ENCODE peak calls at places on chromosomes 4 and X, in ten cellular contexts. Z, T, H, K, D, B, J, V, R and Y are unnamed samples. For H3K27me3, the result is how much of the 10 kb centered on the place peaks cover.

GRCh38 chr4:93646225-93646930 is 182.2 kb upstream of the ATOH1 start:
- DNase-seq in Z (no peak), T (no peak), H (no peak), K (no peak), D (no peak), B (peak), J (no peak), V (no peak), R (peak), Y (no peak)

GRCh38 chr4:176810481-176811249 is 17.9 kb upstream of the VEGFC start:
- DNase-seq in Z (no peak), T (peak), H (no peak), K (no peak), D (no peak), B (no peak), J (no peak), V (no peak), R (no peak), Y (no peak)

GRCh38 chrX:19889582-19890342 is 2.4 kb upstream of the SH3KBP1 start:
- DNase-seq in Z (peak), T (no peak), H (peak), K (no peak), D (peak), B (peak), J (peak), V (peak), R (peak), Y (peak)

GRCh38 chrX:1661048-1661921 is 46.4 kb downstream of the ASMT start:
- DNase-seq in Z (no peak), T (no peak), H (peak), K (peak), D (peak), B (no peak), J (no peak), V (peak), R (no peak), Y (peak)

GRCh38 chr4:76764251-76764650 is 133.7 kb downstream of the SOWAHB start:
- DNase-seq in Z (no peak), T (peak), H (no peak), K (no peak), D (no peak), B (no peak), J (peak), V (no peak), R (peak), Y (no peak)

GRCh38 chrX:56758456-56758855 is 29.4 kb downstream of the NBDY start:
- DNase-seq in Z (no peak), T (no peak), H (no peak), K (no peak), D (no peak), B (no peak), J (no peak), V (no peak), R (no peak), Y (no peak)

GRCh38 chr4:83552924-83553323 is 17.0 kb downstream of the GPAT3 start:
- DNase-seq in Z (no peak), T (peak), H (no peak), K (no peak), D (no peak), B (peak), J (peak), V (no peak), R (peak), Y (no peak)

GRCh38 chrX:101931104-101931493 is 728 bp downstream of the ZMAT1 start:
- DNase-seq in Z (no peak), T (peak), H (no peak), K (no peak), D (no peak), B (no peak), J (no peak), V (no peak), R (no peak), Y (no peak)

GRCh38 chr4:17981063-17981462 is 40.5 kb downstream of the LCORL start:
- DNase-seq in Z (no peak), T (no peak), H (no peak), K (no peak), D (no peak), B (peak), J (no peak), V (no peak), R (peak), Y (no peak)

GRCh38 chrX:130174051-130174704 is 2.4 kb downstream of the RAB33A start:
- DNase-seq in Z (peak), T (peak), H (no peak), K (peak), D (no peak), B (peak), J (peak), V (no peak), R (peak), Y (no peak)

GRCh38 chr4:185318679-185319078 is 77.0 kb downstream of the LRP2BP start:
- DNase-seq in Z (no peak), T (peak), H (no peak), K (no peak), D (no peak), B (peak), J (no peak), V (no peak), R (peak), Y (no peak)

GRCh38 chr4:53782468-53782865 is 191.2 kb upstream of the LNX1 start:
- DNase-seq in Z (no peak), T (no peak), H (no peak), K (no peak), D (no peak), B (peak), J (no peak), V (no peak), R (no peak), Y (no peak)

GRCh38 chr4:167602157-167602556 is 367.9 kb upstream of the SPOCK3 start:
- DNase-seq in Z (no peak), T (no peak), H (no peak), K (no peak), D (no peak), B (no peak), J (no peak), V (no peak), R (peak), Y (no peak)

GRCh38 chr4:188297873-188298272 is 158.6 kb downstream of the TRIML1 start:
- DNase-seq in Z (no peak), T (no peak), H (no peak), K (no peak), D (no peak), B (no peak), J (peak), V (no peak), R (peak), Y (no peak)

GRCh38 chr4:17447056-17447455 is 64.8 kb downstream of the QDPR start:
- DNase-seq in Z (no peak), T (no peak), H (no peak), K (no peak), D (no peak), B (no peak), J (peak), V (no peak), R (no peak), Y (no peak)

GRCh38 chr4:106502106-106502699 is 133.6 kb upstream of the GIMD1 start:
- DNase-seq in Z (peak), T (peak), H (no peak), K (peak), D (peak), B (peak), J (peak), V (peak), R (peak), Y (no peak)

GRCh38 chrX:155695419-155695818 is 82.7 kb upstream of the TMLHE start:
- DNase-seq in Z (no peak), T (no peak), H (no peak), K (no peak), D (no peak), B (no peak), J (no peak), V (no peak), R (no peak), Y (no peak)

GRCh38 chrX:133726211-133726630 is 259.2 kb downstream of the GPC3 start:
- DNase-seq in Z (no peak), T (peak), H (no peak), K (no peak), D (peak), B (peak), J (peak), V (no peak), R (peak), Y (no peak)

GRCh38 chr4:139816856-139817255 is 151.2 kb downstream of the MGST2 start:
- DNase-seq in Z (no peak), T (no peak), H (no peak), K (no peak), D (no peak), B (no peak), J (no peak), V (no peak), R (no peak), Y (no peak)

GRCh38 chr4:112206431-112206830 is 25.2 kb upstream of the AP1AR start:
- DNase-seq in Z (no peak), T (no peak), H (no peak), K (no peak), D (no peak), B (no peak), J (no peak), V (no peak), R (no peak), Y (no peak)

GRCh38 chrX:1281511-1281910 is 12.9 kb downstream of the CSF2RA start:
- DNase-seq in Z (no peak), T (no peak), H (no peak), K (no peak), D (no peak), B (peak), J (peak), V (no peak), R (no peak), Y (no peak)

DNA sequence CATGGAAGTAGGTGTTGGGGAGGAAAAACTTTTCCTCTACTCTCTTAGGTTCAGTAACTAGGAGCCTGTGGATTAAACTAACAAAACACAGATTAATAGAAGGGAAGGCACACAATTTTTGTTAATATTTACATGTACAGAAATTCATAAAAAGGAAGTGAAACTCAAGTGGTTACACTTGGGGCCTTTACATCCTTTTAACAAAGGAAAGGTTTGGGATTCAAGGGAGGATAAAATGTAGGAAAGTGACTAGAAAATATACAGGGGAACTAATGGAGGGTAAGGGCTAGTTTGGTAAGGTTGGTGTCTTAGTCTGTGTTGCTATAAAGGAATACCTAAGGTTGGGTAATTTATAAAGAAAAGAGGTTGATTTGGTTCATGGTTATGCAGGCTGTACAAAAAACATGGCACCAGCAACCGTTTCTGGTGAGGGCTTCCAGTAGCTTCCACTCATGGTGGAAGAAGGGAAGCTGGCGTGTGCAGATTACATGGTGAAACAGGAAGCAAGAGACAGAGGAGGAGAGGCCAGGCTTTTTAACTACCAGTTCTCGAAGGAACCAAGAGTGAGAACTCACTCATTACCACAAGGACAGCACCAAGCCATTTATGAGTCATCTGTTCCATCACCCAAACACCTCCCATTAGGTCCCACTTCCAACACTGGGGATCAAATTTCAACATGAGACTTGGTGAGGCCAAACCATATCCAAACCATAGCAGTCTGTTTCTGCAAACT is 124.4 kb downstream of the CHRDL1 start:
- DNase-seq in Z (no peak), T (no peak), H (no peak), K (no peak), D (no peak), B (no peak), J (no peak), V (no peak), R (peak), Y (no peak)
- H3K27me3 ChIP-seq in Z (under half), T (under half), H (under half), K (under half), D (under half), B (under half), J (under half), V (half or more), R (under half), Y (under half)

GRCh38 chr4:65343342-65343741 is 326.9 kb downstream of the EPHA5 start:
- DNase-seq in Z (no peak), T (no peak), H (no peak), K (no peak), D (no peak), B (no peak), J (no peak), V (no peak), R (no peak), Y (no peak)
- H3K4me3 ChIP-seq in Z (no peak), T (no peak), H (no peak), K (no peak), D (no peak), B (no peak), J (no peak), V (no peak), R (no peak), Y (no peak)

GRCh38 chrX:134975516-134975915 is 15.3 kb upstream of the SMIM10 start:
- DNase-seq in Z (no peak), T (no peak), H (no peak), K (no peak), D (no peak), B (no peak), J (no peak), V (no peak), R (no peak), Y (no peak)

GRCh38 chrX:134971926-134972325 is 18.9 kb upstream of the SMIM10 start:
- DNase-seq in Z (no peak), T (no peak), H (no peak), K (no peak), D (no peak), B (no peak), J (peak), V (no peak), R (peak), Y (no peak)

DNA sequence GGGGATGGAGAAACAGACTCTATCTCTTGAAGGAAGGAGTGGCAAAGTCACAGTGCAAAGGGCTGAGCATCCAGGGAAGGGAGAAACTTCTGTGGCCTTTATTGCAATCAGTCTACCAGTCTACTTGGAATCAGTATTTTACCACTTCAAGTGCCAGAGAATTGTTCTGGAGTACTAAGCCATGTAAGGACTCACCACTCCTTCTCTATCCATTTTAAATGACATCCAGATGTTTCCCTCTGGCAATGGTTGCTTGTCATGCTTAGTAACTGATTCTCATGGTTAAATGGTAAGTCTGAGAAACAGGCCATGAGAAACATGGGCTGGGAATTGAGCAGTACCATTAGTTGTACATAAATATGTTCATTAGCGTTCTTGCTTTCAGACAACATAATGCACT is 21.1 kb upstream of the SMIM10 start:
- DNase-seq in Z (no peak), T (no peak), H (no peak), K (no peak), D (no peak), B (no peak), J (no peak), V (no peak), R (no peak), Y (no peak)
- H3K27me3 ChIP-seq in Z (under half), T (under half), H (under half), K (under half), D (under half), B (under half), J (under half), V (under half), R (under half), Y (under half)

GRCh38 chrX:74536142-74537010 is 78.0 kb downstream of the RLIM start:
- DNase-seq in Z (peak), T (peak), H (peak), K (peak), D (no peak), B (peak), J (peak), V (peak), R (peak), Y (peak)
- H3K4me3 ChIP-seq in Z (peak), T (peak), H (peak), K (peak), D (no peak), B (peak), J (peak), V (peak), R (peak), Y (peak)

GRCh38 chr4:56653461-56654237 is 27.4 kb downstream of the HOPX start:
- DNase-seq in Z (no peak), T (peak), H (peak), K (no peak), D (no peak), B (peak), J (no peak), V (no peak), R (no peak), Y (no peak)

GRCh38 chr4:56655209-56655626 is 25.9 kb downstream of the HOPX start:
- DNase-seq in Z (peak), T (no peak), H (no peak), K (no peak), D (no peak), B (peak), J (no peak), V (no peak), R (no peak), Y (peak)

GRCh38 chr4:56656346-56656643 is 24.8 kb downstream of the HOPX start:
- DNase-seq in Z (no peak), T (peak), H (peak), K (no peak), D (no peak), B (no peak), J (no peak), V (peak), R (no peak), Y (peak)

GRCh38 chr4:56655627-56656345 is 25.3 kb downstream of the HOPX start:
- DNase-seq in Z (peak), T (peak), H (peak), K (peak), D (no peak), B (no peak), J (no peak), V (peak), R (no peak), Y (peak)

DNA sequence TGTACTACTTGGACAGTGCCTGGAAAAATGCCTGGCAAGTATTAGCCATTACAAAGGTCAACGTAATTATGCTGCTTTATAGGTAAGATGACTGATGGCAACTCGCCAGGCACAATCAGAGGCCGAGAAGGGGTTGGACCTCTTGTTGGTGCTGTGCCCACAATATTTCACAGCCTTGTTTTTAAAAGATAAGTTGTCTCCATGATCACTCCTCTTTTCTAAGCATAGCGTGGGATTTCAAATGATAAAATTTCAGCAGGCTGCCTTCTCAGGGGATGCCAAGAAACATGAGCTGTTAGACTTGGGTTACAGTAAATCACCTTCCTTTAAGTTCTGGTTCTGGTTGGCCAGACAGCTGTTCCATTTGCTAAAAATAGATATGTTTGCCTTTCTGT is 26.9 kb downstream of the HOPX start:
- DNase-seq in Z (no peak), T (no peak), H (no peak), K (no peak), D (no peak), B (peak), J (no peak), V (no peak), R (no peak), Y (no peak)
- H3K27me3 ChIP-seq in Z (half or more), T (under half), H (under half), K (under half), D (under half), B (under half), J (under half), V (under half), R (under half), Y (under half)

GRCh38 chr4:22712541-22712940 is 19.8 kb downstream of the GBA3 start:
- DNase-seq in Z (no peak), T (no peak), H (no peak), K (no peak), D (no peak), B (no peak), J (no peak), V (no peak), R (no peak), Y (no peak)
- H3K4me3 ChIP-seq in Z (no peak), T (no peak), H (no peak), K (no peak), D (no peak), B (no peak), J (no peak), V (no peak), R (no peak), Y (no peak)

GRCh38 chr4:136383126-136383525 is 1149.2 kb downstream of the PCDH18 start:
- DNase-seq in Z (no peak), T (no peak), H (no peak), K (no peak), D (no peak), B (no peak), J (peak), V (no peak), R (no peak), Y (no peak)
- H3K27me3 ChIP-seq in Z (under half), T (under half), H (under half), K (under half), D (under half), B (under half), J (under half), V (under half), R (under half), Y (under half)